ENCODE peak calls at places on chromosomes 2 and 18, in four cellular contexts. Q is psoas muscle, L is A673, W is OCI-LY7. U is an unnamed sample.

GRCh38 chr2:132662742-132663141 is 7.3 kb downstream of the LYPD1 start:
- DNase-seq in Q (no peak), L (no peak), W (no peak), U (no peak)

GRCh38 chr2:201256001-201256544 is 4.3 kb upstream of the CASP8 start:
- DNase-seq in Q (no peak), L (no peak), W (no peak), U (no peak)

GRCh38 chr18:76399613-76400391 is 95.2 kb downstream of the ZNF516 start:
- DNase-seq in Q (no peak), L (no peak), W (no peak), U (no peak)

GRCh38 chr18:32200766-32201165 is 10.9 kb downstream of the MEP1B start:
- DNase-seq in Q (no peak), L (peak), W (no peak), U (no peak)

GRCh38 chr2:54680397-54681032 is 42.9 kb upstream of the EML6 start:
- DNase-seq in Q (no peak), L (no peak), W (peak), U (no peak)

GRCh38 chr2:63444565-63445288 is 143.6 kb downstream of the WDPCP start:
- DNase-seq in Q (no peak), L (no peak), W (no peak), U (no peak)

GRCh38 chr2:68974946-68975665 is 670 bp downstream of the GKN1 start:
- DNase-seq in Q (no peak), L (no peak), W (no peak), U (no peak)

GRCh38 chr2:105415007-105415406 is 16.2 kb upstream of the FHL2 start:
- DNase-seq in Q (no peak), L (no peak), W (no peak), U (no peak)

GRCh38 chr2:70104231-70105111 is 17.2 kb downstream of the PCBP1 start:
- DNase-seq in Q (no peak), L (peak), W (peak), U (no peak)

GRCh38 chr2:71388214-71388613 is 56.6 kb downstream of the ZNF638 start:
- DNase-seq in Q (no peak), L (no peak), W (no peak), U (no peak)

GRCh38 chr2:118672571-118673158 is 174.8 kb downstream of the EN1 start:
- DNase-seq in Q (no peak), L (no peak), W (no peak), U (no peak)

GRCh38 chr2:97740590-97741182 is 27.3 kb downstream of the ZAP70 start:
- DNase-seq in Q (no peak), L (peak), W (peak), U (no peak)

GRCh38 chr2:219331560-219332213 is 857 bp downstream of the RESP18 start:
- DNase-seq in Q (peak), L (peak), W (no peak), U (no peak)

GRCh38 chr2:120104002-120104467 is 91.2 kb downstream of the EPB41L5 start:
- DNase-seq in Q (no peak), L (no peak), W (no peak), U (no peak)

GRCh38 chr2:43524180-43524965 is 71.5 kb downstream of the THADA start:
- DNase-seq in Q (no peak), L (peak), W (no peak), U (no peak)

GRCh38 chr2:170582747-170583463 is 132.2 kb upstream of the SP5 start:
- DNase-seq in Q (no peak), L (no peak), W (no peak), U (no peak)

GRCh38 chr2:241873803-241874110 is 4.2 kb downstream of the RTP5 start:
- DNase-seq in Q (no peak), L (no peak), W (no peak), U (no peak)

GRCh38 chr2:182717451-182718215 is 1.6 kb downstream of the DNAJC10 start:
- DNase-seq in Q (no peak), L (peak), W (peak), U (no peak)

GRCh38 chr18:37564796-37565137 is 831 bp downstream of the CELF4 start:
- DNase-seq in Q (peak), L (peak), W (no peak), U (no peak)

GRCh38 chr2:180542510-180542909 is 437.9 kb upstream of the UBE2E3 start:
- DNase-seq in Q (no peak), L (no peak), W (no peak), U (no peak)

GRCh38 chr18:13254971-13255927 is 36.7 kb downstream of the LDLRAD4 start:
- DNase-seq in Q (no peak), L (no peak), W (no peak), U (peak)

GRCh38 chr2:9565436-9566153 is 10.0 kb upstream of the ADAM17 start:
- DNase-seq in Q (peak), L (peak), W (no peak), U (peak)

GRCh38 chr2:210756821-210757220 is 200.4 kb downstream of the CPS1 start:
- DNase-seq in Q (no peak), L (no peak), W (no peak), U (no peak)

DNA sequence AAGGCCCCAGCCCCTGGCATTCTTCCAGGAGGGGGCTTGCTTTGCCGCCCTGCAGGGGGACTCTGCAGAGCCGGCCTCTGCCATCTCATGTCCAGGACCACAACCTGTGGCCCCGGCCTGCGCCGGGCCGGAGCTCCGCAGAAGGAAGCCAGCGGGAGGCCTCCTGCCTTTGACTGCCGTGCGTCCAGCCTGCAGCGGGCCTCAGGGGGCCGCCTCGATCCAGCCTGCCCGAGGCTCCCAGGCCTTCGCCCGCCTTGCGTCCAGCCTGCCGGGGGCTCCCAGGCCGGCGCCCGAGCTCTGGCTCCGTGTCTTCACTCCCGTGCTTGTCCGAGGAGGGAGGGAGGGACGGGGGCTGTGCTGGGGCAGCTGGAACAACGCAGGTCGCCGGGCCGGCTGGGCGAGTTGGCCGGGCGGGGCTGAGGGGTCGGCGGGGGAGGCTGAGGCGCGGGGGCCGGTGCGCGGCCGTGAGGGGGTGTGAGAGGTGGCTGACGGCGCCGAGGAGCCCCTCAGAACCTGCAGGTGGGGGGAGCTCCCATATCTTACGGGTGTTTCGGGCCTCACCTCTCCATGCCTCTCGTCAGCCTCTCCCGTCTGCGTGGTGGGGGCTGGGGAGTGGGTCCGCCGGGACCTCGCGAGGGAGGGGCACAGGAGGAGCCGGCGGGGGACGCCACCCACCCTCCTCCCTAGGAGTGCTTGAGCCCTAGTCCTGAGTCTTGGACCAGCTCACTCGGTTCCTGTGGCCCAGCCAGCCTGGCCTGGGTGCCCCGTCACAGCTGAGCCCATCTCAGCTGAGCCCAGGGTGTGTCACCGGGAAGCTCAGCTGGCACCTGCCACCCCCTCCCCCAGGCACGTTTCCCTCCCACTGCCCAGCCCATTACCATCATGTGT is 20.5 kb downstream of the GPC1 start:
- DNase-seq in Q (peak), L (no peak), W (no peak), U (no peak)
- H3K4me3 ChIP-seq in Q (no peak), L (no peak), W (no peak), U (no peak)

DNA sequence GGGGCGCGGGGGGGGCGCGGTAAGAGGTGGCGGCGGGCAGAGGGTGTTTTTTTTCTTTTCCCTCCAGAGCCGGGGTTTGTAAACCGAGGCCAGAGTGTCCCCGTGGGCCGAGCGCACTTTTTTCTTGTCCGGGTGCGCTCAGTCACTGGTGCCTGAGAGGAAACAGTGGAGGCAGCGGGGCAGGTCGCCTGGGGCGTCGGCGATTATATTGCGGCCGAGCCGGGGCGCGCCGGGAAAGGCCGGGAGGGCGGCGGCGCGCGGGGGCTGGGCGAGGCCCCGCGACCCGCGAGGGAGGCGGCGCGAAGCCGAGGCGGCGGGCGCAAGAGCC is 284 bp downstream of the HOXD8 start:
- DNase-seq in Q (peak), L (no peak), W (no peak), U (no peak)
- H3K4me3 ChIP-seq in Q (peak), L (peak), W (no peak), U (peak)

GRCh38 chr2:207810200-207810788 is 40.6 kb upstream of the FZD5 start:
- DNase-seq in Q (no peak), L (no peak), W (no peak), U (no peak)
- H3K4me3 ChIP-seq in Q (peak), L (no peak), W (no peak), U (no peak)

GRCh38 chr18:22172594-22173049 is 3.2 kb downstream of the GATA6 start:
- DNase-seq in Q (no peak), L (no peak), W (no peak), U (no peak)
- H3K4me3 ChIP-seq in Q (peak), L (no peak), W (no peak), U (no peak)

GRCh38 chr18:72847134-72847533 is 20.7 kb downstream of the NETO1 start:
- DNase-seq in Q (no peak), L (no peak), W (no peak), U (no peak)

GRCh38 chr18:72840109-72840508 is 27.7 kb downstream of the NETO1 start:
- DNase-seq in Q (no peak), L (no peak), W (no peak), U (no peak)

GRCh38 chr18:72848534-72849237 is 19.1 kb downstream of the NETO1 start:
- DNase-seq in Q (no peak), L (no peak), W (no peak), U (no peak)

GRCh38 chr18:72847771-72848170 is 20.0 kb downstream of the NETO1 start:
- DNase-seq in Q (no peak), L (no peak), W (no peak), U (no peak)

DNA sequence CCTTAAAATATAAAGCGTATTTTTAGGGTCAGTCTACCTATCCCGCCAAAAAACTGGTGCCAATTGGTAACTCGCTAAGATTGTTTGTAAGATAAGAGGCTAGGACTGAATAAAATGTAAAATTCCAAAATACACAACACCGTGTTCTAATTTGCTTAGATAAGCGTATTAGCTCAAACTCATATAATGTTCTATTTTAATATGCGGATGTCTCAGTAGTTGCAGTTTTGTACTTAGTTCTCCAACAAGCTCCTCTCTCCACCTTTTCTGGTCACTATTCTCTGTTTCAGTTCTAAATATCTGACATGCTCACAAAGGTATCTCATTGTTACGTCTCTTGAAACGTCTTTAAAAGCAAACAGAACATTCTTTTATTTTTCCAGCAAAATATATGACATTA is 24.0 kb downstream of the NETO1 start:
- DNase-seq in Q (no peak), L (no peak), W (no peak), U (no peak)
- H3K4me3 ChIP-seq in Q (no peak), L (no peak), W (no peak), U (no peak)

DNA sequence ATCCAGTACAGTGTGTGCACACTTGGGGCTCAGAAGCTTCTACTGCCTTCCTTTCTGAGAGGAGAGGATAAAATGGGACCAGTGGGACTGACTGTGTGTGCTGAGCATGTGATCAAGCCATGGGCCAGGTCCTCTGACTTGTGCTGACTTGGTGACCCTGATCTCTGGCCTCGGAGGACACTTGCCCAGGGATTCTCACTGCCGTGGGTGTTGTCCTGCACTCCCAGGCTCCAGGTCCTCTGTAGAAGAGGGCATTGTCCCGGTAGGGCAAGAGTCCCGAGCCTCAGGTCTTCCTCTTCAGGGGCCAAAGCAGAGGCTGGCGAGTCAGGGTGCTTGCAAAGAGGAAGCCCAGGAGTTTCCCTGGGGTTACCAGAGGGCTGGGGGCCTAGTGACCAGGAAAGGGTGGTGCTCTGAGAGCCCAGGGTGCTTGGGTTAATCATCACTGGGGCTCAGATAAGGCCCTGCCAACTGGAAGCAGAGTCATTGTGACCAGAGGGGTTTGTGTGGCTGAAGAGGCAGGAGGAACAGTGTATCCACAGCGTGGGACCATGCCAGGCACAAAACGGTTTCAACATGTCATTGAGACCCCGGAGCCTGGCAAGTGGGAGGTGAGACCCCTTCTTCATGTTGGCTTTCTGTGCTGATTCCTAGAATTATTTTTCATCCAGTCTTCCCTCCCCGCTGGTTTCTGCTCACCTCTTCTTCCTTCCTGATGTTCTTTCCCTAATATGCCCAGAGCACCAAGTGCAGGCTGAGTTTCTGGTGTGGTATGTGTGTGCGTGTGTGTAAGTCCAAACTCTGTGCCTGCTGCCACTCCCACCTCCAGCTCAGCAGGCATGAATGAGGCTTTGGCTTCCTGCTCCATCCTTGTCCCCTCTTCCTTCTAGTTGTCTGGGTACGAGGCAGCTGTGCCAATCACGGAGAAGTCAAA is at the start of gene GCKR:
- DNase-seq in Q (no peak), L (no peak), W (no peak), U (peak)
- H3K4me3 ChIP-seq in Q (no peak), L (peak), W (no peak), U (no peak)

GRCh38 chr2:64540615-64541014 is 16.5 kb downstream of the AFTPH start:
- DNase-seq in Q (no peak), L (no peak), W (no peak), U (no peak)

GRCh38 chr2:64543006-64543697 is 19.0 kb downstream of the AFTPH start:
- DNase-seq in Q (no peak), L (no peak), W (no peak), U (no peak)

GRCh38 chr2:64542071-64543005 is 18.2 kb downstream of the AFTPH start:
- DNase-seq in Q (no peak), L (no peak), W (no peak), U (no peak)

GRCh38 chr2:64538764-64539433 is 14.8 kb downstream of the AFTPH start:
- DNase-seq in Q (no peak), L (no peak), W (no peak), U (no peak)

GRCh38 chr2:64541547-64541946 is 17.4 kb downstream of the AFTPH start:
- DNase-seq in Q (no peak), L (no peak), W (no peak), U (no peak)
- H3K4me3 ChIP-seq in Q (no peak), L (no peak), W (no peak), U (no peak)

GRCh38 chr2:215410932-215411285 is 25.0 kb downstream of the FN1 start:
- DNase-seq in Q (no peak), L (peak), W (no peak), U (no peak)
- H3K4me3 ChIP-seq in Q (no peak), L (no peak), W (no peak), U (no peak)

GRCh38 chr2:145751155-145751554 is 1231.2 kb upstream of the ZEB2 start:
- DNase-seq in Q (no peak), L (no peak), W (no peak), U (no peak)
- H3K4me3 ChIP-seq in Q (no peak), L (no peak), W (no peak), U (no peak)